ENCODE peak calls at places on chromosomes 2 and 18, in nine cellular contexts. H, U, V, D, I, R, P, K and W are unnamed samples.

GRCh38 chr2:120258140-120258539 is 5.5 kb downstream of the RALB start:
- DNase-seq in H (no peak), U (no peak), V (no peak), D (no peak), I (no peak), R (no peak), P (no peak), K (no peak), W (peak)

GRCh38 chr2:85394256-85394655 is 15.9 kb downstream of the CAPG start:
- DNase-seq in H (peak), U (peak), V (no peak), D (peak), I (no peak), R (no peak), P (no peak), K (no peak), W (no peak)

GRCh38 chr2:203453858-203454451 is 81.1 kb downstream of the RAPH1 start:
- DNase-seq in H (no peak), U (no peak), V (peak), D (peak), I (peak), R (peak), P (peak), K (no peak), W (no peak)

GRCh38 chr18:34809697-34810096 is 99.6 kb downstream of the DTNA start:
- DNase-seq in H (peak), U (no peak), V (no peak), D (peak), I (peak), R (peak), P (peak), K (no peak), W (no peak)

GRCh38 chr2:238100049-238100820 is at the start of gene ESPNL:
- DNase-seq in H (no peak), U (no peak), V (no peak), D (no peak), I (no peak), R (no peak), P (no peak), K (peak), W (no peak)

GRCh38 chr2:150480241-150480640 is 7.2 kb downstream of the RND3 start:
- DNase-seq in H (no peak), U (no peak), V (peak), D (peak), I (peak), R (no peak), P (peak), K (no peak), W (no peak)

GRCh38 chr18:3584897-3585460 is 135.0 kb downstream of the TGIF1 start:
- DNase-seq in H (no peak), U (no peak), V (no peak), D (no peak), I (no peak), R (peak), P (no peak), K (no peak), W (no peak)

GRCh38 chr2:6877402-6878305 is at the start of gene RSAD2:
- DNase-seq in H (peak), U (no peak), V (peak), D (peak), I (peak), R (no peak), P (peak), K (no peak), W (no peak)

GRCh38 chr2:227366861-227367800 is 12.0 kb downstream of the TM4SF20 start:
- DNase-seq in H (no peak), U (peak), V (no peak), D (peak), I (peak), R (no peak), P (peak), K (no peak), W (no peak)

GRCh38 chr2:152695763-152696162 is 21.5 kb downstream of the PRPF40A start:
- DNase-seq in H (no peak), U (no peak), V (no peak), D (no peak), I (no peak), R (no peak), P (no peak), K (no peak), W (no peak)

GRCh38 chr2:111675419-111676194 is 208.4 kb downstream of the ANAPC1 start:
- DNase-seq in H (no peak), U (no peak), V (no peak), D (no peak), I (no peak), R (no peak), P (no peak), K (peak), W (no peak)

GRCh38 chr2:124798551-124798950 is 773.5 kb downstream of the CNTNAP5 start:
- DNase-seq in H (no peak), U (no peak), V (no peak), D (no peak), I (peak), R (no peak), P (no peak), K (no peak), W (no peak)

GRCh38 chr18:23279931-23280330 is 144.6 kb downstream of the CABLES1 start:
- DNase-seq in H (no peak), U (no peak), V (no peak), D (no peak), I (no peak), R (no peak), P (no peak), K (no peak), W (no peak)

GRCh38 chr2:223109341-223109740 is 57.4 kb downstream of the KCNE4 start:
- DNase-seq in H (no peak), U (no peak), V (no peak), D (peak), I (peak), R (no peak), P (peak), K (no peak), W (no peak)

GRCh38 chr2:43464546-43464945 is 131.3 kb downstream of the THADA start:
- DNase-seq in H (no peak), U (peak), V (no peak), D (peak), I (no peak), R (no peak), P (peak), K (peak), W (no peak)

GRCh38 chr18:3380384-3380961 is 69.5 kb upstream of the TGIF1 start:
- DNase-seq in H (no peak), U (no peak), V (peak), D (peak), I (peak), R (no peak), P (peak), K (no peak), W (no peak)

GRCh38 chr18:11021477-11021876 is 127.9 kb downstream of the PIEZO2 start:
- DNase-seq in H (no peak), U (no peak), V (no peak), D (no peak), I (no peak), R (no peak), P (no peak), K (no peak), W (no peak)

GRCh38 chr2:240519396-240520142 is 38.2 kb downstream of the ANKMY1 start:
- DNase-seq in H (no peak), U (no peak), V (no peak), D (peak), I (peak), R (peak), P (peak), K (peak), W (no peak)

GRCh38 chr18:1917141-1917540 is 654.2 kb downstream of the METTL4 start:
- DNase-seq in H (no peak), U (no peak), V (no peak), D (no peak), I (no peak), R (no peak), P (no peak), K (no peak), W (no peak)

GRCh38 chr18:36321636-36322407 is 24.3 kb downstream of the FHOD3 start:
- DNase-seq in H (no peak), U (no peak), V (no peak), D (peak), I (peak), R (no peak), P (peak), K (no peak), W (no peak)

GRCh38 chr2:6372317-6372903 is 493.3 kb downstream of the CMPK2 start:
- DNase-seq in H (no peak), U (no peak), V (peak), D (peak), I (peak), R (no peak), P (peak), K (no peak), W (no peak)

GRCh38 chr2:159807183-159808037 is 9.4 kb upstream of the CD302 start:
- DNase-seq in H (no peak), U (no peak), V (peak), D (peak), I (peak), R (peak), P (peak), K (no peak), W (no peak)

GRCh38 chr2:29530281-29530680 is 391.1 kb downstream of the ALK start:
- DNase-seq in H (no peak), U (no peak), V (no peak), D (peak), I (peak), R (no peak), P (peak), K (no peak), W (no peak)